ENCODE peak calls at places on chromosomes 7 and 10, in five cellular contexts. H is B cell, P is WTC11, B is IMR-90, Z is right lobe of liver. G is an unnamed sample.

GRCh38 chr10:49161411-49161997 is 26.7 kb downstream of the TMEM273 start:
- DNase-seq in H (no peak), P (no peak), B (peak), Z (no peak), G (no peak)

GRCh38 chr10:53325073-53325472 is 552.5 kb upstream of the MBL2 start:
- DNase-seq in H (no peak), P (no peak), B (peak), Z (no peak), G (no peak)

GRCh38 chr7:103636153-103636552 is 190.1 kb upstream of the SLC26A5 start:
- DNase-seq in H (no peak), P (no peak), B (peak), Z (no peak), G (no peak)

GRCh38 chr10:33132626-33133025 is 174.6 kb upstream of the ITGB1 start:
- DNase-seq in H (peak), P (peak), B (no peak), Z (no peak), G (no peak)

GRCh38 chr7:158413962-158414961 is 173.4 kb downstream of the PTPRN2 start:
- DNase-seq in H (no peak), P (no peak), B (no peak), Z (no peak), G (no peak)

GRCh38 chr10:69704231-69704630 is 74.2 kb downstream of the FAM241B start:
- DNase-seq in H (no peak), P (no peak), B (no peak), Z (no peak), G (no peak)

GRCh38 chr10:19651549-19651948 is 164.7 kb upstream of the PLXDC2 start:
- DNase-seq in H (no peak), P (no peak), B (peak), Z (no peak), G (no peak)

GRCh38 chr7:81903115-81903514 is 133.3 kb upstream of the HGF start:
- DNase-seq in H (no peak), P (no peak), B (peak), Z (no peak), G (no peak)

GRCh38 chr7:98322331-98323260 is 41.1 kb downstream of the BRI3 start:
- DNase-seq in H (no peak), P (no peak), B (no peak), Z (no peak), G (no peak)

GRCh38 chr10:70771311-70772194 is 13.6 kb downstream of the TBATA start:
- DNase-seq in H (no peak), P (no peak), B (no peak), Z (no peak), G (peak)

GRCh38 chr10:114758331-114758730 is 63.2 kb upstream of the FHIP2A start:
- DNase-seq in H (no peak), P (no peak), B (peak), Z (no peak), G (no peak)

GRCh38 chr10:128964100-128964403 is 503.0 kb upstream of the MGMT start:
- DNase-seq in H (no peak), P (no peak), B (no peak), Z (no peak), G (no peak)

GRCh38 chr10:43320226-43320625 is 51.2 kb upstream of the FXYD4 start:
- DNase-seq in H (no peak), P (no peak), B (no peak), Z (no peak), G (no peak)

GRCh38 chr10:43316988-43317387 is 50.1 kb upstream of the RASGEF1A start:
- DNase-seq in H (no peak), P (no peak), B (no peak), Z (no peak), G (no peak)

GRCh38 chr10:43318456-43318855 is 51.6 kb upstream of the RASGEF1A start:
- DNase-seq in H (no peak), P (no peak), B (no peak), Z (no peak), G (no peak)

GRCh38 chr10:43317422-43317821 is 50.6 kb upstream of the RASGEF1A start:
- DNase-seq in H (no peak), P (no peak), B (no peak), Z (no peak), G (no peak)

GRCh38 chr10:43318978-43319965 is 52.2 kb upstream of the FXYD4 start:
- DNase-seq in H (no peak), P (no peak), B (no peak), Z (no peak), G (no peak)
- TF ChIP-seq CTCF in H (no peak), P (no peak), B (no peak), Z (no peak), G (no peak)

GRCh38 chr7:29807179-29807841 is 1.0 kb downstream of the WIPF3 start:
- DNase-seq in H (no peak), P (peak), B (no peak), Z (peak), G (peak)
- TF ChIP-seq CTCF in H (no peak), P (no peak), B (no peak), Z (peak), G (no peak)

DNA sequence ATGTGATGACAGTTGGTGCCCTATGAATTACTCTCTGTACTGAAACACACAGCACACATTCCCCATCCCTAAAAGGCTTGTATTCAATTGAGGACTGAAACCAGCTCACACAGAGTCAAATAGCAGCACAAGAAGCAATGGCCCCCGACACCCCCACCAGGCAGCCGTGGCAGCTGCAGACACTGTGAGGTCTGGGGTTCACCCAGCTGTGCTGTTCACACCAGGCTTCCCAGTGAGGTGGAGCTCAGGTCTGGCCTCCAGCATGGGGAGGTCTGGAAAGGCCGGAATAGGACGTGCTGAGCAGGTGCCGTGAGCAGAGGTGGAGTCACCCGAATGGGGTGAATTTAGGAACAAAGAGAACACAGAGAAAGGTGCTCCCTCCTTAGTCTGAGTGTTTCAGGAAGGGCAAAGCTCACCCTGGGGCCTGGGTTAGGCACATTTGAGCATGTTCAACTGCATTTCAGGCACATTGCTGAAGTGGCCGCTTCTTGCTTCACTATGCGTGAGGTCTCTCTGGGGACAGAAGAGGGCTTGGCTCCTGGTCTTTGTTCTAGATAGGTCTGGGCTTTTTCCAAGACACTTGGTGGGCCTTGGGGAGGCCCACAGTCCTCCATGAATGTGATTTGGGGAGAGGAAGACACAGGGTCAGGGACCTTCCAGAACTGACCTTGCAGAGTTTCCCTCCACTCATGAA is 41.1 kb downstream of the C10orf120 start:
- DNase-seq in H (no peak), P (no peak), B (no peak), Z (no peak), G (no peak)
- TF ChIP-seq CTCF in H (no peak), P (no peak), B (no peak), Z (no peak), G (no peak)

DNA sequence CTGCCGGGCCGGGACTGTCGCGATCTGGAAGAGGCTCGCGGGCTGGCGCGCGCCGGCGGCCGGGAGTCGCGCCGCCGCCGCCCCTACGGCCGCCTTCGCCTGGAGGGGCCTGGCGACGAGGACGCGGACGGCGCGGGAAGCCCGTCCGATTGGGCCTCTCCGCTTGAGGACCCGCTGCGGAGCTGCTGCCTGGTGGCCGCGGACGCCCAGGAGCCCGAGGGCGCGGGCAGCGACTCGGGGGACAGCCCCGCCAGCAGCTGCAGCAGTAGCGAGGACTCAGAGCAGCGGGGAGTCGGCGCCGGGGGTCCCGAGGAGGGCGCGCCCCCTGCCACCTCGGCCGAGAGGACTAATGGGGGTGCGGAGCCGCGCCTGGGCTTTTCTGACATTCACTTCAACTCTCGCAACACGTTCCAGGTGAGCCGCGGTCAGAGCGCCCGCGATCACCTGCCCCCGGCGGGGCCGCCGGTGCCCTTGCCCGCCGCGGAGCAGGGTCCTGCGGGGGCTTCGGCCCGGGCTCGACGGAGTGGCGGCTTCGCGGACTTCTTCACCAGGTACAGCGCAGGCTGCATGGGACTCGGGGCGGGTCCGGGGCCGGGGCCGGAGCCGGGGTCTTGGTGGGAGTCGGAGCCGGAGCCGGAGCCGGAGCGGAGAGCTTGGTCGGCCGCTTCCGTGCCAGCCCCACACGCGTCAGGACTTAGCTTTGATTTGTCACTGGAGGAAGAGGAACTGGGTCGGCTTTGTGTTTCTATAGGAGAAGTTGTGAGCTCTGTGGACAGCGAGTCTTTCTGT is 887 bp downstream of the TBC1D12 start:
- DNase-seq in H (peak), P (peak), B (peak), Z (peak), G (peak)
- TF ChIP-seq CTCF in H (no peak), P (no peak), B (no peak), Z (no peak), G (no peak)

GRCh38 chr10:23981520-23982309 is 227.2 kb upstream of the KIAA1217 start:
- DNase-seq in H (no peak), P (no peak), B (no peak), Z (no peak), G (no peak)
- TF ChIP-seq CTCF in H (no peak), P (no peak), B (no peak), Z (no peak), G (peak)

GRCh38 chr10:101322266-101323151 is 31.5 kb upstream of the BTRC start:
- DNase-seq in H (no peak), P (no peak), B (no peak), Z (no peak), G (no peak)

GRCh38 chr10:101329341-101330032 is 24.5 kb upstream of the BTRC start:
- DNase-seq in H (no peak), P (no peak), B (no peak), Z (no peak), G (no peak)

GRCh38 chr10:101321073-101321472 is 32.9 kb upstream of the BTRC start:
- DNase-seq in H (no peak), P (no peak), B (no peak), Z (no peak), G (no peak)

GRCh38 chr10:101319241-101319915 is 34.6 kb upstream of the BTRC start:
- DNase-seq in H (no peak), P (peak), B (peak), Z (no peak), G (no peak)

GRCh38 chr10:101323495-101323894 is 30.5 kb upstream of the BTRC start:
- DNase-seq in H (no peak), P (peak), B (no peak), Z (no peak), G (no peak)
- TF ChIP-seq CTCF in H (no peak), P (no peak), B (no peak), Z (no peak), G (no peak)

GRCh38 chr7:149494738-149495368 is 2.8 kb downstream of the ZNF746 start:
- DNase-seq in H (no peak), P (no peak), B (peak), Z (no peak), G (no peak)
- TF ChIP-seq CTCF in H (no peak), P (no peak), B (no peak), Z (no peak), G (no peak)

G was measured in mesothelial cell of epicardium.